ENCODE peak calls at places on chromosome 13, in seven cellular contexts. S, F, Y, J, A, R and N are unnamed samples.

GRCh38 chr13:99766641-99767045 is 204.9 kb downstream of the ZIC5 start:
- DNase-seq in A (no peak), Y (no peak), F (no peak), J (no peak), R (no peak), S (no peak), N (no peak)

GRCh38 chr13:34124912-34125311 is 307.0 kb downstream of the RFC3 start:
- DNase-seq in Y (no peak), S (no peak), A (peak; percentile 39), F (no peak), R (no peak), J (no peak), N (no peak)

GRCh38 chr13:44012910-44013309 is 133.2 kb downstream of the LACC1 start:
- DNase-seq in F (no peak), R (no peak), Y (no peak), S (no peak), A (no peak), J (no peak), N (no peak)

GRCh38 chr13:51412431-51412830 is 40.4 kb downstream of the INTS6 start:
- DNase-seq in R (no peak), A (no peak), S (no peak), F (no peak), Y (no peak), J (no peak), N (no peak)

GRCh38 chr13:50124536-50125305 is 109.5 kb downstream of the KCNRG start:
- DNase-seq in Y (no peak), R (no peak), S (peak; percentile 69), A (peak; percentile 84), J (no peak), F (peak; percentile 97), N (no peak)

GRCh38 chr13:90622547-90622946 is 724.9 kb upstream of the MIR17HG start:
- DNase-seq in A (no peak), S (peak; percentile 25), J (no peak), Y (no peak), F (no peak), R (no peak), N (peak; percentile 15)

GRCh38 chr13:41931337-41931736 is 29.6 kb downstream of the VWA8 start:
- DNase-seq in F (no peak), Y (no peak), R (no peak), S (no peak), A (no peak), J (peak; percentile 3), N (peak; percentile 35)

GRCh38 chr13:20401958-20402856 is 123.5 kb downstream of the CRYL1 start:
- DNase-seq in F (no peak), J (no peak), R (no peak), Y (no peak), S (no peak), A (no peak), N (no peak)